ENCODE peak calls at places on chromosomes 5 and 9, in ten cellular contexts. A is ACHN; T is EL; O is Right ventricle myocardium superior; M is NCI-H1417; H is activated CD4-positive, alpha-beta T cell treated with anti-CD3 and anti-CD28 coated beads for 36 hours; K is NCI-H774; V is activated T-helper 1 cell treated with anti-CD3 and anti-CD28 coated beads, Interleukin-2, amount 50 U/mL, for 16 hours; C is hippocampal formation; Q is CD8-positive, alpha-beta memory T cell. U is an unnamed sample.

GRCh38 chr9:89277454-89277853 is 33.5 kb upstream of the CKS2 start:
- DNase-seq in A (peak; percentile 29), T (no peak), O (no peak), M (no peak), H (peak; percentile 24), K (no peak), V (no peak), C (no peak), Q (no peak), U (no peak)

GRCh38 chr5:96661841-96662724 is at the start of gene CAST:
- DNase-seq in A (peak; percentile 96), T (peak; percentile 96), O (peak; percentile 97), M (peak; percentile 82), H (peak; percentile 93), K (peak; percentile 78), V (peak; percentile 68), C (no peak), Q (peak; percentile 71), U (peak; percentile 94)

GRCh38 chr9:137551656-137552534 is at the start of gene MRPL41:
- DNase-seq in A (peak; percentile 89), T (peak; percentile 86), O (peak; percentile 94), M (peak; percentile 93), H (peak; percentile 91), K (peak; percentile 94), V (peak; percentile 84), C (peak; percentile 84), Q (peak; percentile 89), U (peak; percentile 98)

GRCh38 chr9:134995792-134996120 is 78.0 kb upstream of the FCN1 start:
- DNase-seq in A (no peak), T (no peak), O (no peak), M (no peak), H (no peak), K (no peak), V (no peak), C (no peak), Q (no peak), U (no peak)

GRCh38 chr9:12773562-12773961 is 1.3 kb upstream of the LURAP1L start:
- DNase-seq in A (no peak), T (no peak), O (no peak), M (no peak), H (no peak), K (no peak), V (no peak), C (no peak), Q (no peak), U (no peak)

GRCh38 chr5:163534476-163535172 is 29.2 kb downstream of the MAT2B start:
- DNase-seq in A (no peak), T (no peak), O (no peak), M (no peak), H (no peak), K (no peak), V (no peak), C (no peak), Q (no peak), U (peak; percentile 31)

GRCh38 chr5:178839319-178839704 is 20.4 kb upstream of the ZNF354B start:
- DNase-seq in A (no peak), T (peak; percentile 18), O (peak; percentile 70), M (peak; percentile 14), H (peak; percentile 76), K (peak; percentile 4), V (peak; percentile 17), C (no peak), Q (peak; percentile 21), U (peak; percentile 74)

GRCh38 chr5:58315794-58316193 is 144.1 kb downstream of the PLK2 start:
- DNase-seq in A (no peak), T (no peak), O (no peak), M (no peak), H (no peak), K (no peak), V (no peak), C (no peak), Q (no peak), U (no peak)

GRCh38 chr9:79574166-79574565 is 2.4 kb downstream of the TLE4 start:
- DNase-seq in A (peak; percentile 1), T (no peak), O (no peak), M (no peak), H (no peak), K (no peak), V (no peak), C (no peak), Q (no peak), U (no peak)

GRCh38 chr5:146867996-146868708 is 10.4 kb downstream of the PPP2R2B start:
- DNase-seq in A (no peak), T (no peak), O (no peak), M (no peak), H (no peak), K (no peak), V (no peak), C (peak; percentile 40), Q (no peak), U (no peak)

GRCh38 chr5:34751807-34752736 is 86.9 kb upstream of the TTC23L start:
- DNase-seq in A (no peak), T (no peak), O (peak; percentile 63), M (no peak), H (no peak), K (no peak), V (no peak), C (no peak), Q (no peak), U (no peak)

GRCh38 chr5:157222506-157223230 is 42.0 kb downstream of the ITK start:
- DNase-seq in A (no peak), T (peak; percentile 50), O (no peak), M (no peak), H (peak; percentile 86), K (no peak), V (peak; percentile 56), C (no peak), Q (peak; percentile 72), U (no peak)

GRCh38 chr9:123338710-123339665 is 17.0 kb upstream of the CRB2 start:
- DNase-seq in A (no peak), T (no peak), O (peak; percentile 58), M (no peak), H (peak; percentile 87), K (no peak), V (peak; percentile 36), C (no peak), Q (peak; percentile 44), U (no peak)

GRCh38 chr5:67303356-67303755 is 106.8 kb upstream of the CD180 start:
- DNase-seq in A (no peak), T (peak; percentile 79), O (no peak), M (no peak), H (no peak), K (no peak), V (no peak), C (no peak), Q (no peak), U (no peak)

GRCh38 chr5:1423901-1424603 is 21.2 kb downstream of the SLC6A3 start:
- DNase-seq in A (no peak), T (no peak), O (peak; percentile 17), M (no peak), H (no peak), K (no peak), V (no peak), C (no peak), Q (no peak), U (no peak)

GRCh38 chr5:100110497-100110896 is 424.7 kb upstream of the FAM174A start:
- DNase-seq in A (no peak), T (no peak), O (no peak), M (no peak), H (no peak), K (no peak), V (no peak), C (no peak), Q (no peak), U (no peak)

GRCh38 chr9:34463098-34463900 is 4.7 kb downstream of the DNAI1 start:
- DNase-seq in A (no peak), T (peak; percentile 82), O (no peak), M (no peak), H (peak; percentile 86), K (no peak), V (no peak), C (no peak), Q (no peak), U (no peak)

GRCh38 chr9:3658964-3659363 is 133.2 kb upstream of the RFX3 start:
- DNase-seq in A (no peak), T (no peak), O (no peak), M (no peak), H (no peak), K (no peak), V (no peak), C (no peak), Q (no peak), U (no peak)

GRCh38 chr5:177430146-177430951 is 3.9 kb downstream of the GRK6 start:
- DNase-seq in A (no peak), T (no peak), O (no peak), M (no peak), H (peak; percentile 31), K (no peak), V (no peak), C (no peak), Q (no peak), U (no peak)

GRCh38 chr5:179378441-179379271 is 33.4 kb upstream of the ADAMTS2 start:
- DNase-seq in A (no peak), T (peak; percentile 80), O (no peak), M (no peak), H (no peak), K (no peak), V (no peak), C (no peak), Q (no peak), U (no peak)

GRCh38 chr5:83313431-83313830 is 158.1 kb upstream of the VCAN start:
- DNase-seq in A (no peak), T (peak; percentile 66), O (no peak), M (no peak), H (no peak), K (no peak), V (no peak), C (no peak), Q (no peak), U (no peak)

GRCh38 chr9:122580360-122580759 is 2.8 kb downstream of the OR1L8 start:
- DNase-seq in A (peak; percentile 54), T (peak; percentile 73), O (no peak), M (no peak), H (no peak), K (no peak), V (no peak), C (no peak), Q (no peak), U (no peak)

GRCh38 chr5:54643679-54644078 is 126.1 kb downstream of the SNX18 start:
- DNase-seq in A (peak; percentile 48), T (peak; percentile 94), O (no peak), M (no peak), H (no peak), K (no peak), V (no peak), C (no peak), Q (no peak), U (no peak)

GRCh38 chr9:13470836-13471235 is 191.3 kb upstream of the MPDZ start:
- DNase-seq in A (no peak), T (no peak), O (no peak), M (no peak), H (no peak), K (no peak), V (no peak), C (no peak), Q (no peak), U (no peak)

GRCh38 chr5:145077028-145077427 is 758.1 kb downstream of the PRELID2 start:
- DNase-seq in A (no peak), T (no peak), O (no peak), M (no peak), H (no peak), K (no peak), V (no peak), C (no peak), Q (no peak), U (no peak)

GRCh38 chr5:176144508-176144907 is 93.7 kb upstream of the SIMC1 start:
- DNase-seq in A (no peak), T (no peak), O (no peak), M (no peak), H (no peak), K (peak; percentile 68), V (no peak), C (no peak), Q (no peak), U (no peak)

GRCh38 chr5:83711982-83712601 is 8.6 kb downstream of the HAPLN1 start:
- DNase-seq in A (peak; percentile 60), T (peak; percentile 36), O (no peak), M (peak; percentile 19), H (peak; percentile 23), K (peak; percentile 12), V (no peak), C (no peak), Q (no peak), U (peak; percentile 44)

GRCh38 chr9:79501546-79501945 is 70.2 kb upstream of the TLE4 start:
- DNase-seq in A (no peak), T (no peak), O (no peak), M (no peak), H (no peak), K (no peak), V (no peak), C (no peak), Q (no peak), U (no peak)